ENCODE peak calls at places on chromosome 3, in eight cellular contexts. K, M, E, H, S, G, X and V are unnamed samples.

GRCh38 chr3:27722957-27723802 is 1.1 kb upstream of the EOMES start:
- DNase-seq in H (no peak), G (no peak), S (peak), K (no peak), E (no peak), X (no peak), M (peak), V (no peak)

GRCh38 chr3:172125963-172126403 is 86.6 kb downstream of the FNDC3B start:
- DNase-seq in H (no peak), X (no peak), K (peak), E (no peak), G (no peak), S (no peak), M (no peak), V (peak)

GRCh38 chr3:191246628-191247027 is 47.6 kb downstream of the OSTN start:
- DNase-seq in X (no peak), G (no peak), S (no peak), H (peak), E (no peak), K (peak), M (no peak), V (peak)

GRCh38 chr3:96007650-96008195 is 806.7 kb upstream of the EPHA6 start:
- DNase-seq in S (no peak), K (no peak), G (no peak), X (no peak), E (peak), M (no peak), H (no peak), V (no peak)

GRCh38 chr3:57064615-57065014 is 4.2 kb downstream of the SPATA12 start:
- DNase-seq in X (no peak), G (no peak), E (no peak), H (no peak), K (no peak), S (no peak), M (no peak), V (no peak)

GRCh38 chr3:52367891-52368880 is 52.1 kb downstream of the DNAH1 start:
- DNase-seq in K (no peak), E (no peak), S (no peak), G (no peak), X (no peak), M (peak), H (no peak), V (no peak)

GRCh38 chr3:163175970-163176369 is 1679.4 kb downstream of the OTOL1 start:
- DNase-seq in G (no peak), E (no peak), S (no peak), H (no peak), K (no peak), X (no peak), M (no peak), V (no peak)

GRCh38 chr3:108099203-108099602 is 8.4 kb upstream of the CD47 start:
- DNase-seq in H (no peak), X (no peak), S (peak), K (peak), G (no peak), E (no peak), M (no peak), V (no peak)

GRCh38 chr3:194148383-194148782 is 12.4 kb downstream of the HES1 start:
- DNase-seq in K (no peak), X (no peak), M (no peak), E (no peak), S (no peak), H (no peak), G (peak), V (no peak)

GRCh38 chr3:32614956-32615355 is 44.3 kb upstream of the DYNC1LI1 start:
- DNase-seq in G (no peak), H (no peak), M (no peak), K (peak), E (no peak), S (no peak), X (no peak), V (no peak)

GRCh38 chr3:139225551-139225950 is 118.3 kb upstream of the MRPS22 start:
- DNase-seq in X (no peak), G (no peak), E (no peak), S (no peak), H (no peak), M (no peak), K (peak), V (no peak)
- TF ChIP-seq EZH2phosphoT487 in X (no peak), G (no peak), E (no peak), S (no peak), H (no peak), M (no peak), K (no peak), V (no peak)

DNA sequence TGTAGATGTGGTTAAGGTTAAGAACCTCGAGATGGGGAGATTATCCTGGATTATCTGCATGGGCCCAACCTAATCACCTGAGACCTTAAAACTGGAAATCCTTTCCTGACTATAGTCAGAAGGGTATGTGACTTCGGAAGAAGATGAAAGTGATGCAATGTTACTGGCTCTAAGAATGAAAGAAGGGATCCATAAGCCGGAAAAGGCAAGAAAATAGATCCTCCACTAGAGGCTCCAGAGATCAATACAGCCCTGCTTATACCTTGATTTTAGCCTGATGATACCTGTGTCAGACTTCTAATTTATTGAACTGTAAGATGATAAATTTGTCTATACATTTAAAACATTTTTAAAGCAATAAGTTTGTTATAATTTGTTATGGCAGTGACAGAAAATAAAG is 21.5 kb upstream of the GASK1A start:
- DNase-seq in K (peak), M (peak), G (no peak), E (no peak), H (no peak), S (no peak), X (no peak), V (no peak)
- TF ChIP-seq CTCF in K (peak), M (peak), G (no peak), E (no peak), H (peak), S (peak), X (no peak), V (no peak)

DNA sequence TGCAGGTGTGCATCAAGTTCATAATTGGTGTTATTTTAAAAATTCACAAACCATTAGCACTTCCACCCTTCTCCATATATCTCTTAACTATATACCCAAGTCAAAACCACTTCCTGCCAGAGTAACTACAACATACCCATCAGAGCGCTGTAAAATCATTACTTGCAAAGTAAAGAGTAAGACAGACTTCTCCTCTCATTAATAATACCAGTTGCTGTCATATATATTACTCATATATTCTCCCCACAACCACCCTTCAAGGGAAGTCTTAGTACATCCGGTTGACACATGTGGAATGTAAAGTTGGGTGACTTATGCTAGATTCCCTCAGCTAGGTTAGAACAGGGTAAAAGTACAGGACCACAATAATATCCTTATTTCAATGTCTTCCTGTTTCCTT is 5.6 kb downstream of the TERC start:
- DNase-seq in G (no peak), E (peak), X (peak), H (no peak), M (no peak), K (peak), S (no peak), V (no peak)
- H2AFZ ChIP-seq in G (no peak), E (no peak), X (peak), H (no peak), M (no peak), K (no peak), S (no peak), V (no peak)

DNA sequence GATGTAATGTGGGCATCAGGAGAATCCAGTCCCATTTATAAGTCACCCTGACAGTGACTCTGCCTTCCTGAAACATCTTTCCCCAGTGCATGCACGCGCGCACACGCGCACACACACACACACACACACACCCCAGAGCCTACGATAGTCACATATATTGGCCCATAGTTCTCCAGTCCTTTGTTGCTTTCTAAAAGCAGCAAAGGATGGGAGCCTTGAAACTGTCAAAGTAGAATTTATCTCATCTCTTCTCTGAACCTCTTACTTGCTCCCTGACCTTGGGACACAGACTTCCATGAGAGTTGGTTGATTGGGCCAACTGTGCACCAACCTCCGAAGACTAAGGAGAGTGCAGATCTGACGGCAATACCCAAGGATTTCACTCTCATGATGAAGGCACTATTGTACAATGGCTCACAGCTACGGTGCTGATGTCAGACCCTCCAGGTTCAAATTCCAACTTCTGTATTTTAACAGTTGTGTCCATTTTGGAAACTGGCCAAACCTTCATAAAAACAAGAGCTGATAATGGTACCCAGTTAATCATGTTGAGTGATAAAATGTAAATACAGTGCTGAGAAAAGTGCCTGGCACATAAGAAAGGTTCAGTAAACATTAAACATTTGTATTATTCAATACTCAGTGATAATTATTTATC is 8.3 kb downstream of the CPA3 start:
- DNase-seq in K (no peak), G (no peak), X (no peak), M (no peak), H (no peak), E (no peak), S (no peak), V (no peak)
- TF ChIP-seq EZH2phosphoT487 in K (no peak), G (no peak), X (no peak), M (no peak), H (no peak), E (no peak), S (no peak), V (no peak)